ENCODE peak calls at places on chromosomes 13 and 19, in nine cellular contexts. L is stomach, K is uterus, O is adrenal gland, C is lower leg skin, J is IMR-90, I is breast epithelium, U is transverse colon, F is NB4. E is an unnamed sample.

GRCh38 chr13:66895780-66896179 is 334.4 kb downstream of the PCDH9 start:
- DNase-seq in L (no peak), K (no peak), O (no peak), C (no peak), J (no peak), I (no peak), U (no peak), F (no peak), E (no peak)

GRCh38 chr13:66265446-66265845 is 964.7 kb downstream of the PCDH9 start:
- DNase-seq in L (no peak), K (no peak), O (no peak), C (no peak), J (peak; percentile 10), I (no peak), U (no peak), F (no peak), E (no peak)

GRCh38 chr13:32537580-32538233 is 888 bp downstream of the N4BP2L2 start:
- DNase-seq in L (peak; percentile 26), K (peak; percentile 27), O (peak; percentile 63), C (peak; percentile 86), J (no peak), I (peak; percentile 30), U (peak; percentile 38), F (peak; percentile 83), E (peak; percentile 58)

GRCh38 chr19:23273022-23273593 is 22.9 kb upstream of the ZNF724 start:
- DNase-seq in L (no peak), K (no peak), O (peak; percentile 57), C (peak; percentile 80), J (no peak), I (no peak), U (peak; percentile 21), F (peak; percentile 33), E (no peak)

GRCh38 chr13:30159446-30159839 is 147.9 kb downstream of the KATNAL1 start:
- DNase-seq in L (no peak), K (no peak), O (no peak), C (no peak), J (peak; percentile 94), I (no peak), U (no peak), F (peak; percentile 27), E (no peak)

GRCh38 chr13:50617134-50617721 is 226.3 kb downstream of the DLEU7 start:
- DNase-seq in L (no peak), K (peak; percentile 41), O (no peak), C (no peak), J (peak; percentile 41), I (no peak), U (no peak), F (peak; percentile 87), E (no peak)

GRCh38 chr13:20395061-20395916 is 130.4 kb downstream of the CRYL1 start:
- DNase-seq in L (peak; percentile 19), K (no peak), O (peak; percentile 46), C (peak; percentile 54), J (no peak), I (no peak), U (no peak), F (no peak), E (no peak)

GRCh38 chr19:3880471-3881271 is at the start of gene ATCAY:
- DNase-seq in L (no peak), K (no peak), O (peak; percentile 84), C (no peak), J (no peak), I (no peak), U (no peak), F (no peak), E (no peak)

GRCh38 chr13:112978561-112979405 is 9.8 kb downstream of the MCF2L start:
- DNase-seq in L (no peak), K (peak; percentile 58), O (peak; percentile 72), C (no peak), J (no peak), I (no peak), U (no peak), F (no peak), E (no peak)

GRCh38 chr13:36344886-36345437 is 1.2 kb downstream of the SPART start:
- DNase-seq in L (no peak), K (peak; percentile 29), O (peak; percentile 59), C (no peak), J (no peak), I (no peak), U (no peak), F (peak; percentile 67), E (peak; percentile 46)

GRCh38 chr13:36347826-36348225 is 1.6 kb upstream of the SPART start:
- DNase-seq in L (no peak), K (no peak), O (no peak), C (no peak), J (no peak), I (no peak), U (no peak), F (peak; percentile 20), E (no peak)

GRCh38 chr13:36345438-36346221 is 564 bp downstream of the SPART start:
- DNase-seq in L (peak; percentile 67), K (peak; percentile 85), O (peak; percentile 94), C (peak; percentile 96), J (peak; percentile 92), I (peak; percentile 68), U (peak; percentile 60), F (peak; percentile 90), E (peak; percentile 91)

GRCh38 chr13:36344173-36344572 is 2.0 kb downstream of the SPART start:
- DNase-seq in L (no peak), K (peak; percentile 62), O (no peak), C (no peak), J (peak; percentile 70), I (no peak), U (peak; percentile 10), F (peak; percentile 82), E (no peak)

DNA sequence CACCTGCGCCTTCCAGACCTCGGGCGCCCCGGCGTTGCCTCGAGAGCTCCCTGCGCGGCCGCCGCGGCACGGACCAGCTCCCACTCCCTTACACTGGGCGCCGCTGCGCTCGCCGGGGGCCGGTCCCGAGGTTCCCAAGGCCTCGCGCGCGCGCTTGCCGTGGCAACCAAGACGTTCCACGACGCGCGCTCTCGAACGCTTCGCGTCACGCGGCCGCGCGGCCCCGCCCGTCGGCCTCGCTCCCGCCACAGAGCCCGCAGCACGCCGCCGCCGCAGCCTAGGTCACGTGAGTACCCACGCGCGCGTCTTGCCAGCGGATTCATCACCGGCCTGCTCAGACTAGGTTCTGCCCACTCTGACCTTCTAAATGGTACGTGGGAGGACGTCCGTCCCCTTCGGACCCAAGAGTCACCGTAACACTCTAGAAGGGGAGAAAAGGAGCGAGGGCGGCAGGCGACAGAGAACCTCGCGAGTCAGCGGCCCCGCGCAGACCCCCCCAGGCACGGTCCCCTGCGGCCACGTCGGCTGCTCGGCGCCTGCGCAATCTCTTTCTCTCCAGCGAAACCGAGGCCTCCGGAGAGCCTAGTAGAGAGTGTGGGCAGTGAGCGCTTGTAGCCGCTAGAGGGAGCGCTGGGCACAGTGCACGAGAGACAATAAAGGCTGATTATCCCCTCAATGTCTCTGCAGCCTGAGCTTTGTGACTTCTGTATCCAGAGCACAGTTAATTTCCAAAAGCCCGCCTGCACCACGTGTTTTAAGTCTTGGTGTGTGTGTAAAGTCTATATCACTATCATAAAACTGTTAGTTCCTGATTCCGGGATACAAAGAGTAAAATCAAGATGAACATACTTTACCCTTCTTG is at the start of gene SPART:
- DNase-seq in L (peak; percentile 93), K (peak; percentile 96), O (peak; percentile 98), C (peak; percentile 98), J (peak; percentile 88), I (peak; percentile 87), U (peak; percentile 90), F (peak; percentile 96), E (peak; percentile 97)
- TF ChIP-seq POLR2A in L (no peak), K (peak; percentile 40), O (peak; percentile 87), C (peak; percentile 27), J (peak; percentile 66), I (peak; percentile 57), U (peak; percentile 18), F (peak; percentile 71), E (peak; percentile 73)

GRCh38 chr13:114000151-114001040 is 26.5 kb upstream of the C13orf46 start:
- DNase-seq in L (no peak), K (no peak), O (no peak), C (no peak), J (no peak), I (no peak), U (no peak), F (no peak), E (no peak)
- TF ChIP-seq POLR2A in L (no peak), K (no peak), O (no peak), C (no peak), J (no peak), I (no peak), U (no peak), F (no peak), E (no peak)

DNA sequence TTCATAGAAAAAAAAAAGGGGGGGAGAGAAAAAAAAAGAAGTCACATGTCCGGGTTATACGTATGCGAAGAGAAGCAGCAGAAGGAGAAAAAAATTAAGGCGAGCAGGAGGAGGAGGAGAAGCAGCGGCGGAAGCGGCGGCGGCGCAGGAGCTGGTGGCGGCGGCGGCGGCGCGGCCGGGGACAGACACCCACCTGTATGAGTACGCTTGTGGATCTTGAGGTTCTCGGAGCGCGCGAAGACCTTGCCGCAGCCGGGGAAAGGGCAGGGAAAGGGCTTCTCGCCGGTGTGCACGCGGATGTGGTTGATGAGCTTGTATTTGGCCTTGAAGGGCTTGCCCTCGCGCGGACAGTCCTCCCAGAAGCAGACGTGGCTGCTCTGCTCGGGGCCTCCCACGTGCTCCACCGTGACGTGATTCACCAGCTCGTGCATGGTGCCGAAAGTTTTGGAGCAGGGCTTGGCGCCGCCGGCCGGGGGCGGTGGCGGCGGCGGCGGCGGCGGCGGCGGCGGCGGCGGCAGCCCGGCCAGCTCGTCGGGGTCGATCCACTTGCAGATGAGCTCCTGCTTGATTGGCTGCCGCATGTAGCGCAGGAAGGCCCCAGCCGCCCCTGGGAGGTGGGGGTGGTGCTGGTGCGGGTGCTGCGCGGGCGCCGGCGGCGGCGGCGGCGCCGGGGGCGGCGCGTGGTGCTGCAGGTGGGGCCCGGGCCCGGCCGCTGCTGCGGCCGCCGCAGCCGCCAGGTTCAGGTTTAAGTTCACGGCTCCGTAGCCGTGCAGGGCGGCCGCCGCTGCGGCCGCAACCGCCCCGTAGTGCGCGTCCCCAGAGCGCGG is 1.4 kb downstream of the ZIC5 start:
- DNase-seq in L (no peak), K (no peak), O (peak; percentile 41), C (no peak), J (no peak), I (no peak), U (no peak), F (peak; percentile 81), E (no peak)
- TF ChIP-seq POLR2A in L (no peak), K (no peak), O (no peak), C (no peak), J (no peak), I (no peak), U (no peak), F (peak; percentile 52), E (no peak)

DNA sequence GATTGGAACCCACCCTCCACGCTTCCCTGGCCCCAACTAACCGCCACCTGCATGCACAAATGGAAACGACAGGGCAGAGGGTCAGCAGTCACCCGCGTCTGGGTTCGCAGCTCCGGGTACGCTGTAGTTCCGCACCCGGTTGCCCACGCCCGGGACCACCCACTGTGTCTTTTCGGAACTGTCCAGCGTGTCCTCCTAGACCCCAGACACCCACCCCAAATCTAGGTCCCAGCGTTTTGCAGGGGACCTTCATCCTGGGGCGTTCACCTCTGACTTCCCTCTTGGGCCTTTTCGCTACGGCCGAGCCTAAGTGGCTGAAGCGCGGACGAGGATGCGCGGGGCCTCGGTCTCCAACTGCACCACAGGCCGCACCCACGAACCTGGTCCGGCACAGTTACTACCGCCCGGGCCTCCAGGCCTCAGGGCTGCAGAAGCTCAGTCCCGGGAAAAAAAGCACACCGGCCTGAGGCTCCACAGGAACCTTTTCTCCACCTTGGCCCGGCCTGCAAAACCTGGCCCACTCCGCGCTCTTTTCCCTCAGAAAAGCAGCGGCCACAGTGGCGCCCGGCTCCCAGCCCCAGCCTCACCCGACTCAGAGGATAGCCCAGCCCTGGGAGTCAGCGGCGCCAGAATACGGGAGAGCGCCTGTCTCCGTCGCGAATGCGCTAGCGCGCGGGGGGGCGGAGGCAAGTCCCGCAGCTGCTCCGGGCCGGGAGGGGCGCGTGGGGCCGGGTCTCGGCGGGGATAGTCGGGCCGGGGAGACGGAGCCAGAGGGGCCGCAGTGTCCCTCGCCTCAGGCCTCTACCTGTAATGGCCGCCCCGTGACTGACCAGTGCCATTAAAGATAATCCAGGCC is at the start of gene ZFP30:
- DNase-seq in L (peak; percentile 85), K (peak; percentile 89), O (peak; percentile 93), C (peak; percentile 96), J (peak; percentile 81), I (peak; percentile 62), U (peak; percentile 90), F (peak; percentile 87), E (peak; percentile 94)
- TF ChIP-seq POLR2A in L (no peak), K (no peak), O (peak; percentile 54), C (no peak), J (peak; percentile 65), I (peak; percentile 38), U (peak; percentile 55), F (no peak), E (no peak)